ENCODE peak calls at places on chromosomes 3 and 15, in four cellular contexts. J is GM12878, O is SK-N-SH, U is K562. H is an unnamed sample.

GRCh38 chr3:52931328-52931727 is 34.0 kb upstream of the STIMATE start:
- DNase-seq in O (no peak), U (no peak), J (no peak), H (no peak)

GRCh38 chr15:40097968-40098476 is 10.7 kb downstream of the BMF start:
- DNase-seq in U (peak; percentile 53), O (no peak), J (no peak), H (no peak)

GRCh38 chr3:177615015-177615414 is 417.7 kb upstream of the TBL1XR1 start:
- DNase-seq in J (no peak), O (no peak), U (peak; percentile 76), H (no peak)

GRCh38 chr3:45943207-45943846 is at the start of gene CXCR6:
- DNase-seq in U (no peak), J (no peak), O (no peak), H (no peak)

GRCh38 chr3:83938491-83938890 is 1020.3 kb upstream of the CADM2 start:
- DNase-seq in U (no peak), O (no peak), J (no peak), H (no peak)

GRCh38 chr15:68816795-68817303 is 3.8 kb downstream of the ANP32A start:
- DNase-seq in O (no peak), J (no peak), U (no peak), H (no peak)

GRCh38 chr3:102790742-102791141 is 355.9 kb downstream of the ZPLD1 start:
- DNase-seq in U (no peak), O (no peak), J (no peak), H (no peak)

GRCh38 chr3:197466586-197467399 is 89.0 kb downstream of the BDH1 start:
- DNase-seq in U (no peak), O (peak; percentile 78), J (no peak), H (no peak)

GRCh38 chr3:34534013-34534412 is 735.6 kb downstream of the PDCD6IP start:
- DNase-seq in U (no peak), J (no peak), O (no peak), H (no peak)

DNA sequence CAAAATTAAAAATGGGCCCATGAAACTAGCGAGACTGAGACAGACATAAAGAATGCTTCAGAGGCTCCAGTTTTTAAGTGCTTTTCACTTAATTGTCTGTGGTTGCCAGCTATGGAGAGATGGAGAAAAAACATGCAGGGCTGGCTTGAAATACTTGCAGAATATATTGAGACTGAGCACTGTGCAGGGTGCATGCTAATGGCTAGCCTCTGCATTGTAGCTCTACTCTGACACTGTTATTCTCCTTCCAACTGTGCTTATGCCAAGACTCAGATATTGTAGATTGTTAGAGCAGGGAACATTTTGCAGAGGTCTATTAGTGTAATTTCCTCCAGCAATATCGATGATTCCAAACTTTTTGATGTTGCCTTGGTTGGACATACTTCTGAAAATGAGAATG is 735.0 kb downstream of the PDCD6IP start:
- DNase-seq in J (no peak), U (no peak), O (no peak), H (no peak)
- TF ChIP-seq USF1 in J (no peak), U (no peak), O (no peak), H (no peak)

GRCh38 chr15:31302029-31302657 is 24.5 kb upstream of the KLF13 start:
- DNase-seq in U (no peak), O (peak; percentile 49), J (no peak), H (no peak)
- TF ChIP-seq USF1 in U (no peak), O (no peak), J (no peak), H (no peak)

GRCh38 chr3:49896345-49896744 is 7.3 kb downstream of the MST1R start:
- DNase-seq in O (no peak), U (no peak), J (no peak), H (no peak)
- TF ChIP-seq USF1 in O (no peak), U (no peak), J (no peak), H (no peak)

DNA sequence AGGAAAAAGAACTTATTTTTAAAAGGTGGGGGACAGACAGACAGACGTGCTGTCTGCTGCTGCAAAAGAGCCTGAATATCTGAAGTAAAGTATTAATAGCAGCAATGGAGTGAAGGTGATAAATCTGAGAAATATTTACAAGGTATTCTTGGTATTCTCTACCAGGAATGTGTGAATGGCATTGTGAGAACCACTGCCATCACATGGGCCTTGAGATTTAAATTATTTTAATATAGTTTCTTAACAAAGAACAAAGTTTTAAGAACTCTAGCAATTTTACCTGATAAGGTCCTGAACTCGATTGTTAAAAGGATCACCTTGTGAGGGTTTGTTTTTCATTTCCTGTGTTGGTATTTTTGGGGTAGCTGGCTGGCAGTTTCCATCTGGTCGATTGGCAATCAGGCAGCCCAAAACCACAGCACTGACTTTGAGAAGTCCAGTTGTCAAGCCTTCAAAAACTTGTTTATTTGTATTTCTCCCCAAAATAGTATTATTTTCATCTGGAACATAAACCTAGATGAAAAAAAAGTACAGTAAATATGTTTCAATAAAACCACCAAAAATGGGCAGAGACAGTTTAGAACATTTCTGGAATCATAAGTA is 97.3 kb downstream of the ISL2 start:
- DNase-seq in J (no peak), U (no peak), O (no peak), H (no peak)
- TF ChIP-seq USF1 in J (no peak), U (no peak), O (no peak), H (no peak)

DNA sequence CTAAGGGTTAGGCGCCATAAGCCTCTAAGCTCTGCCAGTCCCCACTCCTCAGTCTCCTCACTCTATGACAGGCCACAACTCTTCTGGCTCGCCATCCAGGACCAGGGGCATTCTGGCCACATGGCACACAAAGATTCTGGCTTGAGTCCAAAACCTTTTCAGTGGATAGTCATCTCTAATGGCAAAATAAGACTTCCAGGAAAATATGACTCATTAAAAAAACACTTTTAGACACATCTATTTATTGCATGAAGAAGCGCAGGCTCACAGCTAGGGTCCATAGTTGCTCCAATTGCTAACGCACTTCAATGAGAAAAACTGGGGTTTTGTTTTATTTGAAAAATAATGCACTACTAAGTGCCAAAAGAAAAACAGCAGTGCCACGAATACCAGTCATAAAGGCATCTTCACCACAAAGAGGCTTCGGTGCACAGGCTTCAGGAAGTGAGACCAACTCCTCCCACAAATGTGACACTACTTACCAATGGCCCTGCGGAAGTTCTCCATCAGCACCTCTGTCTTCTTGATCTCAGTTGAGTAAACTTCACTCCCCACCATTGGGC is 11.1 kb downstream of the RUVBL1 start:
- DNase-seq in J (peak; percentile 25), O (peak; percentile 78), U (no peak), H (no peak)
- TF ChIP-seq USF1 in J (no peak), O (peak; percentile 45), U (no peak), H (no peak)

GRCh38 chr15:57504599-57504940 is 87.1 kb upstream of the MYZAP start:
- DNase-seq in O (no peak), J (no peak), U (no peak), H (no peak)

GRCh38 chr15:57503911-57504598 is 87.6 kb upstream of the MYZAP start:
- DNase-seq in O (peak; percentile 37), J (no peak), U (no peak), H (no peak)

GRCh38 chr15:57505056-57505713 is 86.5 kb upstream of the MYZAP start:
- DNase-seq in U (no peak), J (no peak), O (no peak), H (no peak)

GRCh38 chr15:57502116-57502515 is 89.6 kb upstream of the MYZAP start:
- DNase-seq in J (no peak), O (no peak), U (no peak), H (no peak)

GRCh38 chr15:57503051-57503702 is 88.5 kb upstream of the MYZAP start:
- DNase-seq in O (no peak), J (no peak), U (peak; percentile 62), H (peak; percentile 64)
- TF ChIP-seq USF1 in O (no peak), J (no peak), U (no peak), H (no peak)

GRCh38 chr15:49742381-49742780 is 121.5 kb downstream of the DTWD1 start:
- DNase-seq in O (no peak), U (no peak), J (no peak), H (no peak)
- TF ChIP-seq USF1 in O (no peak), U (no peak), J (no peak), H (no peak)

H was measured in WTC11.